ENCODE peak calls at places on chromosomes 6 and 20, in nine cellular contexts. E, K, T, C, H, O, P, J and W are unnamed samples. For H3K4me1, the result is how much of the 10 kb centered on the place peaks cover.

GRCh38 chr6:169236988-169237387 is 16.7 kb downstream of the THBS2 start:
- DNase-seq in E (no peak), K (no peak), T (no peak), C (no peak), H (no peak), O (no peak), P (no peak), J (no peak), W (peak)

GRCh38 chr6:147173675-147174339 is 30.4 kb upstream of the STXBP5 start:
- DNase-seq in E (no peak), K (no peak), T (no peak), C (no peak), H (no peak), O (no peak), P (no peak), J (no peak), W (no peak)

GRCh38 chr20:35886537-35886936 is 67.8 kb downstream of the SCAND1 start:
- DNase-seq in E (no peak), K (peak), T (no peak), C (no peak), H (no peak), O (no peak), P (no peak), J (peak), W (no peak)

GRCh38 chr20:44723391-44723790 is 8.2 kb downstream of the CCN5 start:
- DNase-seq in E (no peak), K (peak), T (no peak), C (no peak), H (no peak), O (no peak), P (no peak), J (no peak), W (peak)

GRCh38 chr6:26125015-26125690 is 37.9 kb downstream of the HFE start:
- DNase-seq in E (peak), K (no peak), T (no peak), C (no peak), H (no peak), O (peak), P (no peak), J (peak), W (no peak)

GRCh38 chr6:45787384-45787783 is 228.3 kb downstream of the CLIC5 start:
- DNase-seq in E (no peak), K (no peak), T (peak), C (no peak), H (no peak), O (no peak), P (no peak), J (no peak), W (no peak)

GRCh38 chr6:77450924-77451323 is 12.4 kb downstream of the HTR1B start:
- DNase-seq in E (no peak), K (no peak), T (no peak), C (no peak), H (no peak), O (no peak), P (no peak), J (no peak), W (no peak)

GRCh38 chr20:63979549-63980316 is at the start of gene SAMD10:
- DNase-seq in E (peak), K (peak), T (no peak), C (peak), H (no peak), O (no peak), P (peak), J (peak), W (peak)

GRCh38 chr6:12911387-12911960 is 194.9 kb downstream of the PHACTR1 start:
- DNase-seq in E (no peak), K (no peak), T (no peak), C (no peak), H (peak), O (peak), P (peak), J (peak), W (no peak)

GRCh38 chr6:155157101-155157500 is 106.7 kb upstream of the CLDN20 start:
- DNase-seq in E (no peak), K (no peak), T (no peak), C (no peak), H (no peak), O (no peak), P (no peak), J (no peak), W (no peak)

GRCh38 chr6:150144294-150144868 is 1.5 kb downstream of the PPP1R14C start:
- DNase-seq in E (no peak), K (no peak), T (no peak), C (no peak), H (no peak), O (peak), P (no peak), J (no peak), W (no peak)

GRCh38 chr6:31881136-31881859 is 2.5 kb upstream of the SLC44A4 start:
- DNase-seq in E (no peak), K (no peak), T (no peak), C (no peak), H (no peak), O (no peak), P (no peak), J (no peak), W (peak)
- H3K4me1 ChIP-seq in E (under half), K (under half), T (under half), C (under half), H (under half), O (under half), P (under half), J (under half), W (under half)

DNA sequence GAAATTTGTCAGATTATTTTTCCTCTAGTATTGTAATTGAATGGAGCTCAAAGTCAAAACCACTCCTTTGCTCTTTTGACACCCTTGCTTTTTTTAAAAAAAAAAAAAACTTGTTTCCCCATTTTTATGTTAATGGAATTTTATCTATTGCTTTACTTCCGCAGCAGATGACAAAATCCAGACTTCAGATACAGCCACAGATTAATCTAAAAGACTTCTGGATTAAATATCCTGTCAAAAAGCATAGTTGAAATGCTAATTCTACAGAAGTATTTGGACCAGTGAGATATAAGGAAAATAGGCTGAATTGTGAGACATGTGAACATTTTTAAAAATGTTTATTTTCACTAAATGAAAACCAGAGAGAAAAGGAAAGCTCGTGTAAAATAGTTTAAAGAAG is 341.4 kb downstream of the BMP2 start:
- DNase-seq in E (no peak), K (no peak), T (no peak), C (no peak), H (no peak), O (no peak), P (no peak), J (no peak), W (no peak)
- TF ChIP-seq CTCF in E (no peak), K (no peak), T (no peak), C (no peak), H (no peak), O (no peak), P (no peak), J (no peak), W (no peak)

DNA sequence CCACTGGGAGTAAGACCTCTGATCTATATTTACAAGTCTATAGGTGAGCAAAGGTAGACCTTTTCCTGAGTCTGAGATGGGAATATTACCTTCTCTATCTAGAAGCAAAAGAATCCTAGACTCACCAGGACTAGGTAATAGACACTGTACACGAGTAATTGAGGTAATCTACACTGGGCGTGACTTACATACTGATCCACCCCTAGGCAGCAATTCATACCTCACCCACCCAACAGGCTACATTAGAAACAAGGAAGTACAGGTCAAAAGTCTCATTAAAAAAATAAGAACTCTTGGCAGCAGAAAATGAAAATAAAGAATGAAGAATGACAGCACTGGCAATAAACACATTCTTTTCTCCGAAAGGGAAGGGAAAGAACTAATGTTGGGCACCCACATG is 7.6 kb downstream of the CSNK2A1 start:
- DNase-seq in E (no peak), K (no peak), T (no peak), C (no peak), H (no peak), O (peak), P (peak), J (no peak), W (no peak)
- H3K4me1 ChIP-seq in E (half or more), K (half or more), T (half or more), C (half or more), H (half or more), O (under half), P (under half), J (under half), W (under half)

GRCh38 chr20:46377532-46377931 is 28.9 kb downstream of the ELMO2 start:
- DNase-seq in E (no peak), K (no peak), T (no peak), C (no peak), H (no peak), O (peak), P (no peak), J (no peak), W (no peak)
- TF ChIP-seq CTCF in E (no peak), K (no peak), T (no peak), C (no peak), H (no peak), O (peak), P (no peak), J (no peak), W (no peak)

DNA sequence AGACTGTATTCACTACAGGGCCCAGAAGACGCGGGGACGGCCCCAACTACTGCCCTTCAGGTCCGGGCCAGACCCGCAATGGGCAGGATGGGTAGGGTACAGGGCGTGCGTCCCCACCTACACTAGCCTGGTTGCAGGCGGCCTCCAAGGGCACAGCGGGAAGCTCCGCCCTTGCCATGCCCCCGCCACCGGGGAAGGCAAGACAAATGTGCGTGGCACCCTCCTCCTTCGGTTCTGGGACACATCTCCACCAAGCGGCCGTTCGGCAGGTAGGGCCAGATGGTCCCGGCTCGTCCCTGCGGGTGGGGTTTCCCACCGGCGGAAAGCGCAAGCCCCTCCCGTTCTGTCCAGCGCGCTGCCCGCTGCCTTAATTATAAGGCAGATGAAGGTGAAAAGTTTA is 5.6 kb downstream of the NXT1 start:
- DNase-seq in E (no peak), K (no peak), T (no peak), C (peak), H (no peak), O (no peak), P (no peak), J (no peak), W (peak)
- H3K4me1 ChIP-seq in E (under half), K (under half), T (under half), C (under half), H (under half), O (under half), P (under half), J (under half), W (under half)

GRCh38 chr6:16154904-16155303 is 26.0 kb downstream of the MYLIP start:
- DNase-seq in E (no peak), K (peak), T (no peak), C (no peak), H (no peak), O (peak), P (no peak), J (no peak), W (no peak)
- TF ChIP-seq CTCF in E (no peak), K (no peak), T (no peak), C (no peak), H (no peak), O (no peak), P (no peak), J (no peak), W (no peak)

GRCh38 chr6:71567562-71567961 is 279.0 kb downstream of the OGFRL1 start:
- DNase-seq in E (no peak), K (no peak), T (no peak), C (no peak), H (no peak), O (no peak), P (no peak), J (no peak), W (no peak)
- H3K4me1 ChIP-seq in E (under half), K (under half), T (under half), C (under half), H (under half), O (under half), P (under half), J (under half), W (under half)

DNA sequence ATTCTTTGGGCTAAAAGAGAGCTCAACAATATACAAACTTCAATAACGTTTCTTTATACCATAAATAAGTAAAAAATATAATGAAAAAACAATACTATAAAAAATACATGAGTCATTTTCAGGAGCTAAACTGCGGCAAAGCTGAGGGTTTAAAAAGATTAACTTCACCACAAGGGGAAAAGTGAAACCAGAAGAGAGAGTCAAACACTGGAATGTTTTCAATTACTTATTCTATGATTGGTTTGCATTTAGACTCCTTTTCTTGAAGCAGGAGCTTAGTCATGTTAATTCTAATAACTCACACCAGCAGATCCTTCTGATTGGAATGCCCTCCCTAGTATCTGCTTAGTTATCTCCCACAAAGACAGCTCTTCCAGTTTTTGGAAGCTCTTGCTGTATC is 627.3 kb downstream of the UTRN start:
- DNase-seq in E (no peak), K (no peak), T (no peak), C (no peak), H (no peak), O (peak), P (no peak), J (no peak), W (no peak)
- TF ChIP-seq CTCF in E (no peak), K (no peak), T (peak), C (no peak), H (no peak), O (no peak), P (no peak), J (no peak), W (no peak)